ENCODE peak calls at places on chromosomes 5 and 9, in five cellular contexts. L is spleen, G is A549, J is cardiac muscle cell, O is body of pancreas. A is an unnamed sample.
A peak's percentile ranks its signal among the peaks of the same experiment; 100 is the strongest.

GRCh38 chr9:117775576-117775975 is 71.4 kb downstream of the TLR4 start:
- DNase-seq in O (no peak), L (no peak), G (no peak), J (no peak), A (no peak)

GRCh38 chr5:76256116-76256889 is 146.8 kb upstream of the IQGAP2 start:
- DNase-seq in O (peak; percentile 78), G (peak; percentile 79), J (peak; percentile 85), L (no peak), A (peak; percentile 75)

GRCh38 chr5:71882826-71883744 is 164.0 kb downstream of the CARTPT start:
- DNase-seq in L (no peak), G (peak; percentile 61), J (no peak), O (no peak), A (no peak)

GRCh38 chr9:78678901-78679300 is 382.0 kb downstream of the PSAT1 start:
- DNase-seq in L (no peak), J (no peak), O (no peak), G (no peak), A (no peak)

GRCh38 chr9:135552698-135553161 is 6.8 kb downstream of the OBP2A start:
- DNase-seq in O (no peak), L (no peak), G (no peak), J (no peak), A (no peak)

GRCh38 chr5:157137691-157138090 is 5.0 kb downstream of the MED7 start:
- DNase-seq in O (no peak), L (no peak), J (no peak), G (no peak), A (no peak)

GRCh38 chr5:40465416-40465815 is 214.3 kb upstream of the PTGER4 start:
- DNase-seq in O (no peak), G (no peak), J (no peak), L (no peak), A (no peak)

GRCh38 chr9:131968632-131969031 is 111.0 kb downstream of the MED27 start:
- DNase-seq in J (no peak), L (no peak), G (no peak), O (no peak), A (no peak)

GRCh38 chr9:137724114-137724445 is 105.3 kb downstream of the EHMT1 start:
- DNase-seq in J (peak; percentile 5), L (no peak), O (no peak), G (no peak), A (peak; percentile 36)

GRCh38 chr9:88660611-88661010 is 125.6 kb downstream of the NXNL2 start:
- DNase-seq in G (peak; percentile 60), J (peak; percentile 62), L (no peak), O (no peak), A (peak; percentile 33)

GRCh38 chr5:159912033-159912800 is 4.1 kb upstream of the ADRA1B start:
- DNase-seq in O (no peak), J (no peak), L (no peak), G (peak; percentile 78), A (no peak)

GRCh38 chr5:9545959-9546851 is at the start of gene SEMA5A:
- DNase-seq in G (no peak), J (peak; percentile 87), L (peak; percentile 79), O (peak; percentile 81), A (no peak)

GRCh38 chr5:5721881-5722280 is 299.4 kb downstream of the ICE1 start:
- DNase-seq in G (no peak), J (no peak), O (no peak), L (no peak), A (no peak)

GRCh38 chr5:142845402-142845901 is 75.3 kb downstream of the ARHGAP26 start:
- DNase-seq in G (no peak), O (no peak), J (peak; percentile 44), L (no peak), A (peak; percentile 23)

GRCh38 chr9:135797507-135798302 is 95.7 kb downstream of the KCNT1 start:
- DNase-seq in J (peak; percentile 58), L (no peak), O (peak; percentile 32), G (peak; percentile 62), A (peak; percentile 61)

GRCh38 chr9:136696502-136696901 is 9.2 kb upstream of the AGPAT2 start:
- DNase-seq in L (no peak), O (no peak), J (no peak), G (no peak), A (no peak)

GRCh38 chr9:32468740-32469139 is 57.3 kb downstream of the RIGI start:
- DNase-seq in G (no peak), L (no peak), J (no peak), O (no peak), A (no peak)

GRCh38 chr5:116032094-116032517 is at the start of gene ARL14EPL:
- DNase-seq in O (peak; percentile 31), G (peak; percentile 76), L (no peak), J (peak; percentile 14), A (peak; percentile 57)

GRCh38 chr5:61329729-61330128 is 2.3 kb upstream of the ZSWIM6 start:
- DNase-seq in G (no peak), L (no peak), O (no peak), J (no peak), A (peak; percentile 63)

GRCh38 chr5:180423133-180423532 is 70.0 kb upstream of the GFPT2 start:
- DNase-seq in G (no peak), J (no peak), L (no peak), O (no peak), A (no peak)

GRCh38 chr9:90878562-90878961 is 76.9 kb downstream of the SYK start:
- DNase-seq in J (no peak), G (no peak), O (no peak), L (no peak), A (no peak)

GRCh38 chr5:67581203-67581602 is 384.6 kb upstream of the CD180 start:
- DNase-seq in J (no peak), O (no peak), G (no peak), L (no peak), A (peak; percentile 5)

GRCh38 chr9:84283895-84284294 is 56.7 kb downstream of the SLC28A3 start:
- DNase-seq in J (no peak), O (no peak), L (no peak), G (no peak), A (no peak)

GRCh38 chr5:24923400-24923799 is 278.6 kb upstream of the CDH10 start:
- DNase-seq in L (no peak), J (no peak), O (no peak), G (no peak), A (no peak)

GRCh38 chr5:134825212-134825611 is 20.6 kb upstream of the C5orf24 start:
- DNase-seq in G (no peak), O (no peak), L (no peak), J (no peak), A (no peak)

GRCh38 chr5:110956913-110957813 is 114.3 kb upstream of the TSLP start:
- DNase-seq in G (no peak), J (no peak), L (peak; percentile 61), O (no peak), A (no peak)

GRCh38 chr5:129904667-129905466 is 602 bp downstream of the CHSY3 start:
- DNase-seq in O (no peak), L (peak; percentile 77), G (peak; percentile 5), J (peak; percentile 40), A (no peak)

GRCh38 chr5:61319388-61320146 is 12.5 kb upstream of the ZSWIM6 start:
- DNase-seq in J (peak; percentile 79), L (no peak), O (peak; percentile 59), G (no peak), A (peak; percentile 38)

GRCh38 chr5:179731791-179732411 is 721 bp upstream of the MAML1 start:
- DNase-seq in J (no peak), G (no peak), O (no peak), L (peak; percentile 86), A (peak; percentile 33)

GRCh38 chr9:127575875-127576778 is 36.0 kb upstream of the STXBP1 start:
- DNase-seq in O (no peak), L (no peak), G (peak; percentile 53), J (no peak), A (no peak)
- TF ChIP-seq CTCF in O (no peak), L (no peak), G (no peak), J (no peak), A (no peak)

GRCh38 chr5:14870347-14871083 is 1.1 kb downstream of the ANKH start:
- DNase-seq in J (no peak), L (peak; percentile 80), O (no peak), G (no peak), A (peak; percentile 75)

GRCh38 chr5:14873093-14873492 is 1.5 kb upstream of the ANKH start:
- DNase-seq in J (no peak), L (no peak), G (no peak), O (no peak), A (peak; percentile 36)

GRCh38 chr5:14872070-14872989 is 752 bp upstream of the ANKH start:
- DNase-seq in L (peak; percentile 88), O (peak; percentile 68), J (peak; percentile 74), G (peak; percentile 48), A (peak; percentile 82)

GRCh38 chr5:14871084-14871572 is 450 bp downstream of the ANKH start:
- DNase-seq in L (peak; percentile 89), J (no peak), G (peak; percentile 4), O (peak; percentile 27), A (peak; percentile 55)

DNA sequence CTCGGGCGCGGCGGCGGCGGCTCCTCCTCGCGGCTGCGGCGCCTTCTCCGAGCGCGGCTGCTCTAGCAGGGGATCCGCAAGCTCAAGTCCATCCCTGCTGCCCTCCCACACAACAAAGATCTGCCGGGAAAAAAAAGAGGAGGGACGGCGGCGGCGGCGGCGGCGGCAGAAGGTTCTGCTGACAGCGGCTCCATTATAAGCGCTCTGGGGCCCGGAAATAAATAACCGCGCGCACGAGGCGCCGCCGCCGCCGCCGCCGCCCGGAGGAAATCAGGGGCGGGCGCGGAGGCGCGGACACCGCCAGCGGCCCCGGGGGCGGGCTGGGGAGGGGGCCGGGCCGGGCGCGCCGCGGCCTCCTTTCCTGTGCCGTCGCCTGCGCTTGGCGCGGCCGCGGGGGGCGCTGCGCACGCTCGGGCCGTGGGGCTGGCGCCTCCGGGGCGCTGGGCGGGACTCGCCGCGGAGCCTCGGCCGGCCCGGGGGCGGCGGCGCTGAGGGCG is at the start of gene ANKH:
- DNase-seq in L (peak; percentile 95), J (peak; percentile 90), G (peak; percentile 69), O (peak; percentile 81), A (peak; percentile 81)
- TF ChIP-seq CTCF in L (no peak), J (no peak), G (peak; percentile 81), O (no peak), A (no peak)

DNA sequence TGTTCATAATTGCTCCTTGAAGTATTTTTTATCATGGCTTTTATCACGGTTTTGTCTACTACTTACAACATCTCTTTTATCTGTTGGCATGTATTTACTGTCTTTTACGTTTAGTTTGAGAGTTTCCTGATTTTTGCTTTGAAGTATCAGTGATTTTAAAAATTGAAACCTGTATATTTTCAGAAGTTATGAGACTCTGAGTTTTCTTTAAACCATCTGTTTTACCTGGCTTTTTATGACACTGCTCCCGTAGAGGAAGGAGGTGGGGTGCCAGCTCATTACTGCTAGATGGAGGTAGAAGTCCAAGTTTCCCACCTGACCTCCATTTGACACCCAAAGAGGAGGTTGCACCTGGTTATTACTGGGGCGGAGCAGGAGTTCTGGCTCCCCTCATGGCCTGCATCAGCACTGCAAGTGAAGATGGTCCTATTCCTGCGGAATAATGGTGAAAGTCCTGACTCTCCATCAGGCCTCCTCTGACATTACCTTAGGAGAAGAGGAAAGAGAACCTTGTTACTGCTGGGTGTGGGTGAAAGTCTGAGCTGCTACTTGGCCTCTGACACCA is 10.0 kb upstream of the ZNF131 start:
- DNase-seq in O (no peak), L (no peak), J (no peak), G (peak; percentile 48), A (peak; percentile 51)
- TF ChIP-seq CTCF in O (no peak), L (no peak), J (peak; percentile 40), G (no peak), A (peak; percentile 46)

DNA sequence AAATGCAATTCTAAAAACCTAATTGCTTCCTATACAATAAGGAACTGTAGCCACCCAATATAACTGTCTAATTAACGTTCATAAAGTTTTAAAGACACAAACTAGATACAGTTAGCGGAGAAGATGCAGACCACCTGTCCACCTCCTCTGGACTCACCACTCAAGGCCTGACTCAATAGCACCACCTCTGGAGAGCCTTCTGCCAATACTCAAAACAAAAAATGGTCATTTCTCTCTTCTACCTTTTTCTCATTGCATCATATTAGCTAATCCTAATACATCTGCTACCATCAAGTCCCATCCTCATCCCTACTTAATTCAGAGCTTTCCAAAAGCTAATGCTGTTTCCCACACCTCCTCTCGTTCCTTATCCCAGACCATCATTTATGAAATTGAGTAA is 159.9 kb downstream of the MLLT3 start:
- DNase-seq in L (no peak), O (no peak), G (no peak), J (no peak), A (no peak)
- TF ChIP-seq CTCF in L (no peak), O (no peak), G (no peak), J (peak; percentile 3), A (no peak)